ENCODE peak calls at places on chromosomes 12 and 14, in nine cellular contexts. C, A, Q, G, E, L, K, Y and V are unnamed samples. For H3K4me1, the result is how much of the 10 kb centered on the place peaks cover.

GRCh38 chr14:60304509-60304908 is 55.5 kb downstream of the PPM1A start:
- DNase-seq in C (no peak), A (no peak), Q (no peak), G (peak), E (no peak), L (no peak), K (no peak), Y (no peak), V (no peak)

GRCh38 chr12:100229036-100229635 is 28.5 kb downstream of the ACTR6 start:
- DNase-seq in C (no peak), A (peak), Q (no peak), G (no peak), E (no peak), L (peak), K (peak), Y (no peak), V (peak)

GRCh38 chr12:5344131-5344530 is 87.8 kb upstream of the NTF3 start:
- DNase-seq in C (no peak), A (no peak), Q (no peak), G (no peak), E (no peak), L (no peak), K (no peak), Y (no peak), V (no peak)

GRCh38 chr14:54572316-54572715 is 5.4 kb downstream of the SAMD4A start:
- DNase-seq in C (peak), A (peak), Q (peak), G (no peak), E (peak), L (no peak), K (peak), Y (peak), V (no peak)

GRCh38 chr12:111202237-111202592 is 166.7 kb downstream of the PHETA1 start:
- DNase-seq in C (no peak), A (no peak), Q (no peak), G (no peak), E (no peak), L (no peak), K (no peak), Y (no peak), V (no peak)

GRCh38 chr12:106629797-106630669 is 47.2 kb downstream of the RFX4 start:
- DNase-seq in C (no peak), A (peak), Q (no peak), G (no peak), E (peak), L (peak), K (no peak), Y (no peak), V (no peak)

GRCh38 chr12:81078469-81079196 is 754 bp downstream of the ACSS3 start:
- DNase-seq in C (peak), A (peak), Q (no peak), G (peak), E (peak), L (no peak), K (peak), Y (peak), V (no peak)

GRCh38 chr14:61343991-61344405 is 22.6 kb downstream of the PRKCH start:
- DNase-seq in C (no peak), A (no peak), Q (no peak), G (no peak), E (no peak), L (no peak), K (no peak), Y (no peak), V (no peak)

GRCh38 chr12:109760930-109761630 is 47.5 kb downstream of the FAM222A start:
- DNase-seq in C (no peak), A (no peak), Q (no peak), G (no peak), E (no peak), L (no peak), K (no peak), Y (no peak), V (no peak)

GRCh38 chr12:9940370-9940769 is 8.2 kb upstream of the CLEC2A start:
- DNase-seq in C (peak), A (peak), Q (peak), G (no peak), E (peak), L (peak), K (no peak), Y (peak), V (no peak)

GRCh38 chr14:97523936-97524335 is 726.8 kb downstream of the VRK1 start:
- DNase-seq in C (no peak), A (no peak), Q (no peak), G (no peak), E (no peak), L (peak), K (peak), Y (no peak), V (no peak)

GRCh38 chr12:130506844-130507243 is 169.2 kb downstream of the PIWIL1 start:
- DNase-seq in C (no peak), A (no peak), Q (no peak), G (no peak), E (no peak), L (no peak), K (peak), Y (no peak), V (no peak)

GRCh38 chr12:116319316-116319715 is 41.8 kb upstream of the MED13L start:
- DNase-seq in C (peak), A (no peak), Q (no peak), G (no peak), E (no peak), L (peak), K (no peak), Y (no peak), V (no peak)

GRCh38 chr12:132474237-132474741 is 15.7 kb upstream of the FBRSL1 start:
- DNase-seq in C (no peak), A (peak), Q (no peak), G (no peak), E (no peak), L (no peak), K (no peak), Y (no peak), V (no peak)

GRCh38 chr12:115895247-115895646 is 382.2 kb downstream of the MED13L start:
- DNase-seq in C (no peak), A (peak), Q (no peak), G (no peak), E (no peak), L (no peak), K (peak), Y (no peak), V (no peak)

GRCh38 chr12:113392988-113393579 is 10.6 kb downstream of the SDS start:
- DNase-seq in C (no peak), A (peak), Q (no peak), G (no peak), E (no peak), L (peak), K (peak), Y (peak), V (no peak)

GRCh38 chr12:3313066-3313465 is 177.9 kb upstream of the PRMT8 start:
- DNase-seq in C (peak), A (peak), Q (no peak), G (no peak), E (no peak), L (peak), K (no peak), Y (no peak), V (no peak)

GRCh38 chr14:99774204-99774497 is 19.1 kb upstream of the EML1 start:
- DNase-seq in C (no peak), A (no peak), Q (no peak), G (no peak), E (no peak), L (no peak), K (no peak), Y (no peak), V (no peak)

GRCh38 chr14:71166434-71166833 is 259.2 kb downstream of the PCNX1 start:
- DNase-seq in C (peak), A (peak), Q (no peak), G (no peak), E (peak), L (peak), K (no peak), Y (peak), V (no peak)

GRCh38 chr12:91274886-91275285 is 92.3 kb upstream of the DCN start:
- DNase-seq in C (peak), A (peak), Q (no peak), G (peak), E (peak), L (no peak), K (peak), Y (peak), V (no peak)

GRCh38 chr12:132178801-132179401 is 34.6 kb downstream of the NOC4L start:
- DNase-seq in C (no peak), A (no peak), Q (no peak), G (no peak), E (no peak), L (no peak), K (no peak), Y (peak), V (no peak)

GRCh38 chr14:58082491-58083098 is 69.4 kb downstream of the ARMH4 start:
- DNase-seq in C (peak), A (peak), Q (no peak), G (no peak), E (peak), L (peak), K (peak), Y (no peak), V (no peak)

GRCh38 chr14:22598896-22599244 is 770 bp downstream of the ABHD4 start:
- DNase-seq in C (peak), A (peak), Q (peak), G (no peak), E (peak), L (peak), K (peak), Y (peak), V (no peak)

GRCh38 chr14:59829941-59830734 is 40.4 kb downstream of the RTN1 start:
- DNase-seq in C (no peak), A (peak), Q (no peak), G (no peak), E (peak), L (no peak), K (peak), Y (no peak), V (no peak)

GRCh38 chr14:63474844-63475243 is 68.3 kb downstream of the PPP2R5E start:
- DNase-seq in C (no peak), A (no peak), Q (no peak), G (no peak), E (no peak), L (no peak), K (no peak), Y (no peak), V (no peak)

GRCh38 chr14:68146812-68147211 is 327.2 kb downstream of the RAD51B start:
- DNase-seq in C (peak), A (peak), Q (no peak), G (no peak), E (no peak), L (peak), K (peak), Y (no peak), V (no peak)

GRCh38 chr12:128387811-128388422 is 120.9 kb downstream of the TMEM132C start:
- DNase-seq in C (peak), A (no peak), Q (no peak), G (peak), E (no peak), L (no peak), K (peak), Y (peak), V (peak)

GRCh38 chr14:91338369-91338768 is 79.3 kb downstream of the CCDC88C start:
- DNase-seq in C (no peak), A (peak), Q (no peak), G (no peak), E (no peak), L (no peak), K (no peak), Y (no peak), V (no peak)

GRCh38 chr12:5688226-5688625 is 256.3 kb downstream of the NTF3 start:
- DNase-seq in C (no peak), A (no peak), Q (no peak), G (no peak), E (no peak), L (no peak), K (no peak), Y (peak), V (no peak)

GRCh38 chr12:2212971-2213869 is 160.4 kb downstream of the CACNA1C start:
- DNase-seq in C (no peak), A (no peak), Q (peak), G (no peak), E (no peak), L (no peak), K (peak), Y (peak), V (no peak)

GRCh38 chr12:12399161-12399560 is 42.3 kb downstream of the BORCS5 start:
- DNase-seq in C (no peak), A (no peak), Q (no peak), G (no peak), E (no peak), L (no peak), K (no peak), Y (no peak), V (no peak)

GRCh38 chr14:79493081-79493652 is 718.1 kb downstream of the DIO2 start:
- DNase-seq in C (no peak), A (no peak), Q (no peak), G (no peak), E (no peak), L (no peak), K (no peak), Y (peak), V (no peak)

GRCh38 chr14:94485944-94486841 is 10.2 kb upstream of the SERPINA9 start:
- DNase-seq in C (peak), A (peak), Q (no peak), G (peak), E (peak), L (peak), K (peak), Y (peak), V (peak)

GRCh38 chr12:19498099-19498498 is 58.8 kb downstream of the AEBP2 start:
- DNase-seq in C (no peak), A (no peak), Q (no peak), G (no peak), E (peak), L (no peak), K (no peak), Y (no peak), V (no peak)

GRCh38 chr14:100304825-100305445 is 1.3 kb downstream of the SLC25A29 start:
- DNase-seq in C (peak), A (peak), Q (no peak), G (peak), E (peak), L (peak), K (peak), Y (peak), V (no peak)

DNA sequence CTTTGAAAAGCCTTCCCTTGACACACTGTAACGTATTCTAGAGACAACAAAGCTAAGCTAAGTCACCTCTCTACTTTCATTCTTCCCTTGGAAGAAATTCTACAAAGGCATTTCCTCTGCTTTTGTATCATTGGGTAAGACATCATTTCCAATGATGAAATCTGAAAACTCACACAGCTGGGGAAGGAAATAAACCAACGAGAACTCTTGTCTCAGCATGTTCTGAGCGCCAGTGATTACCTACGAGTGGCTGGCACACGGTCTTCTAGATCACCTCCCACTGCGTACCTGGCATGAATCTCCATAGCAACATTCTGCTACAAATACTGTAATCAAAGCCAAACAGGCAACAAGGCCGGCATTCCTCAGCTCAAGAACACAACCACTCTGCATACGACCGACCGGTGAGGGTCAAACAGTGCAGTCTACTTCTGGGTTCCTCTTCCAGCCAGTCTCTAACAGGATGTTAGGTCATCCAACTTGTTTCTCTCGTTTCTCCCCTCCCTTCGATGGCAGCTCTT is 7.6 kb downstream of the VPS37B start:
- DNase-seq in C (peak), A (peak), Q (peak), G (no peak), E (peak), L (peak), K (peak), Y (peak), V (peak)
- H3K4me1 ChIP-seq in C (under half), A (half or more), Q (under half), G (half or more), E (half or more), L (half or more), K (under half), Y (under half), V (half or more)

GRCh38 chr14:92493024-92493423 is 20.6 kb upstream of the RIN3 start:
- DNase-seq in C (no peak), A (no peak), Q (no peak), G (peak), E (no peak), L (no peak), K (no peak), Y (no peak), V (no peak)

GRCh38 chr14:92493492-92493891 is 20.1 kb upstream of the RIN3 start:
- DNase-seq in C (no peak), A (no peak), Q (no peak), G (peak), E (no peak), L (no peak), K (no peak), Y (no peak), V (no peak)

GRCh38 chr14:92491782-92492181 is 21.8 kb upstream of the RIN3 start:
- DNase-seq in C (no peak), A (no peak), Q (no peak), G (peak), E (no peak), L (no peak), K (no peak), Y (no peak), V (no peak)

GRCh38 chr14:92490239-92490959 is 23.2 kb upstream of the RIN3 start:
- DNase-seq in C (no peak), A (no peak), Q (no peak), G (peak), E (no peak), L (no peak), K (no peak), Y (no peak), V (no peak)

GRCh38 chr14:92492261-92492660 is 21.3 kb upstream of the RIN3 start:
- DNase-seq in C (no peak), A (peak), Q (no peak), G (peak), E (no peak), L (no peak), K (no peak), Y (no peak), V (no peak)
- H3K4me1 ChIP-seq in C (under half), A (under half), Q (under half), G (under half), E (under half), L (under half), K (under half), Y (under half), V (under half)

GRCh38 chr14:32726516-32726915 is 212.2 kb upstream of the NPAS3 start:
- DNase-seq in C (no peak), A (no peak), Q (no peak), G (no peak), E (no peak), L (no peak), K (no peak), Y (no peak), V (no peak)

GRCh38 chr14:32724864-32725550 is 213.7 kb upstream of the NPAS3 start:
- DNase-seq in C (peak), A (peak), Q (no peak), G (no peak), E (no peak), L (peak), K (peak), Y (no peak), V (no peak)

GRCh38 chr14:32720927-32721326 is 217.8 kb upstream of the NPAS3 start:
- DNase-seq in C (peak), A (peak), Q (no peak), G (no peak), E (no peak), L (peak), K (no peak), Y (no peak), V (no peak)

GRCh38 chr14:32727827-32728226 is 210.9 kb upstream of the NPAS3 start:
- DNase-seq in C (no peak), A (no peak), Q (no peak), G (no peak), E (no peak), L (no peak), K (no peak), Y (no peak), V (no peak)

DNA sequence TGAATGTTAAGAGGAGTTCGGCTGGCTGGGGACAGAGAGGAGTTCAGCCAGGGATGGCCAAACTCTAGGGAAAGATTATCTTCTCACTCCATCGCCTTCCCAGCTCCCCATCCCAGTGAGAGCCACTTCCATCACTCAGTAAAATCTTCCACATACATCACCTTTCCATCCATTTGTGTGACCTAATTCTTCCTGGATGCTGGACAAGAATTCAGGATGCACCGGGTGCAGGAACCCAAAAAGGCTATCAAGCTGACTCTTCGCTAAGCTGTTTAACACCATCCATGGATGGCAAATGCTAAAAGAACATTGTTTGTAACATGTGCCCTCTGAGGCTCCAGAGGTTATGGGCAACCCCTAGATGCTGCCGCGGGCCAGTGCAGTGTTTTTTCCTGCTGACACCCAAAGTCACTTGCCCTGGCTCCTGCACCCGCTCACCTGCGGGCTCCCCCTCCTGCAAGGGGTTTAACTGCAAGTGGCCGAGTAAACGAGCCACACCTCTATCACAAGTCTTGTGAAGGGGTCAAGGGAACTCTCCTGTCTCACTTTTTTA is 216.0 kb upstream of the NPAS3 start:
- DNase-seq in C (no peak), A (no peak), Q (no peak), G (no peak), E (no peak), L (no peak), K (no peak), Y (no peak), V (no peak)
- H3K4me1 ChIP-seq in C (under half), A (under half), Q (under half), G (under half), E (under half), L (under half), K (under half), Y (under half), V (under half)

GRCh38 chr12:122867701-122868461 is 28.0 kb downstream of the VPS37B start:
- DNase-seq in C (no peak), A (no peak), Q (no peak), G (peak), E (peak), L (peak), K (peak), Y (peak), V (no peak)

GRCh38 chr12:122870163-122870842 is 25.6 kb downstream of the VPS37B start:
- DNase-seq in C (no peak), A (no peak), Q (no peak), G (no peak), E (no peak), L (no peak), K (no peak), Y (no peak), V (no peak)

GRCh38 chr12:122870867-122871664 is 24.9 kb downstream of the VPS37B start:
- DNase-seq in C (peak), A (peak), Q (no peak), G (no peak), E (peak), L (no peak), K (no peak), Y (peak), V (no peak)

GRCh38 chr12:122868471-122869177 is 27.3 kb downstream of the VPS37B start:
- DNase-seq in C (no peak), A (no peak), Q (no peak), G (no peak), E (no peak), L (no peak), K (no peak), Y (no peak), V (no peak)

DNA sequence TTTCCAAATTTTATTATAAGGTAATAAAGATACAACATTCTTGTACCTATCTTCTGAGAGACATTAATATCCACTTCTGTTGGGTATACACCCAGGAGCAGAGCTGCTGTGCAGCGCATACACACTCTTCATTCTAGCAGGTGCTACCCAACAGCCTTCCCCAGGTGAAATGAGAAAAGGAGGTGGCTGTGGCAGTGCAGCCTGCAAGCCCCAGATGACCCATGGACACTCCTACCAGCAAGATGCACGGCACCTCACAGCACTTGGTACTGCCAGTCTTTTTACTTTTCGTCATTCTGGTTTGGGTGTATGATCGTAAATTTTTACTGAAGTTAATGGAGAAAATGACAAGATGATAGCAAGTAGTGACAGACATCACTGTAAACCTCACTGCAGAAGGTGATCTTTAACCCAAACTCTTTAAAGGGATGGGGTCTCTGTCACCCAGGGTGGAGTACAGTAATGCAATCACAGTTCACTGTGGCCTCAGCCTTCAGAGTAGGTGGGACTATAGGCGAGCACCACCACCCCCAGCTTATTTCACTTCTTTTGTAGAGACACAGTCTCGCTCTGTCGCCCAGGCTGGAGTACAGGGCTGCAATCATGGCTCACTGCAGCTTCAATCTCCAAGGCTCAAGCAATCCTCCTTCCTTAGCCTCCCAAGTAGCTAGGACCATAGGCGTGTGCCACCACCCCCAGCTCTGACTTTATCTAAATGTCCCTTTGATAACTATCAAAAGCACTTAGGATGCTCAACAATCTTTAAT is 26.5 kb downstream of the VPS37B start:
- DNase-seq in C (no peak), A (no peak), Q (no peak), G (no peak), E (no peak), L (no peak), K (no peak), Y (no peak), V (no peak)
- H3K4me1 ChIP-seq in C (under half), A (under half), Q (under half), G (half or more), E (under half), L (under half), K (under half), Y (under half), V (half or more)

GRCh38 chr12:25994901-25995625 is 36.6 kb downstream of the RASSF8 start:
- DNase-seq in C (peak), A (peak), Q (no peak), G (no peak), E (no peak), L (no peak), K (peak), Y (no peak), V (no peak)
- H3K4me1 ChIP-seq in C (half or more), A (half or more), Q (under half), G (under half), E (under half), L (under half), K (under half), Y (half or more), V (under half)